ENCODE peak calls at places on chromosomes 1 and 21, in eight cellular contexts. M is psoas muscle, Q is heart right ventricle, R is body of pancreas, O is AG10803, X is esophagus squamous epithelium, B is adrenal gland, V is tibial artery. F is an unnamed sample.

GRCh38 chr1:159889821-159890252 is 10.1 kb downstream of the CFAP45 start:
- DNase-seq in M (no peak), Q (no peak), R (no peak), O (peak), X (no peak), B (peak), V (no peak), F (no peak)

GRCh38 chr1:228007054-228007800 is 429 bp downstream of the WNT3A start:
- DNase-seq in M (peak), Q (peak), R (no peak), O (no peak), X (no peak), B (peak), V (peak), F (peak)

GRCh38 chr1:11806307-11806936 is 431 bp downstream of the CLCN6 start:
- DNase-seq in M (no peak), Q (no peak), R (no peak), O (peak), X (no peak), B (peak), V (peak), F (no peak)

GRCh38 chr1:156901590-156901900 is 8.0 kb downstream of the PEAR1 start:
- DNase-seq in M (peak), Q (no peak), R (no peak), O (no peak), X (no peak), B (no peak), V (no peak), F (no peak)

GRCh38 chr1:243490748-243491686 is 235.2 kb downstream of the SDCCAG8 start:
- DNase-seq in M (no peak), Q (no peak), R (no peak), O (peak), X (no peak), B (no peak), V (no peak), F (no peak)

GRCh38 chr1:156385534-156386031 is 16.6 kb downstream of the RHBG start:
- DNase-seq in M (peak), Q (peak), R (peak), O (peak), X (no peak), B (peak), V (no peak), F (peak)

GRCh38 chr1:42847111-42847580 is 733 bp downstream of the ZNF691 start:
- DNase-seq in M (no peak), Q (no peak), R (no peak), O (no peak), X (no peak), B (no peak), V (no peak), F (no peak)

GRCh38 chr1:43233631-43234030 is 36.2 kb upstream of the TMEM125 start:
- DNase-seq in M (no peak), Q (no peak), R (no peak), O (no peak), X (no peak), B (no peak), V (peak), F (no peak)

GRCh38 chr1:233172201-233172600 is 123.3 kb downstream of the PCNX2 start:
- DNase-seq in M (no peak), Q (no peak), R (no peak), O (peak), X (no peak), B (no peak), V (no peak), F (no peak)

GRCh38 chr21:25561668-25562641 is 45.3 kb downstream of the MRPL39 start:
- DNase-seq in M (peak), Q (peak), R (peak), O (peak), X (no peak), B (peak), V (peak), F (peak)

GRCh38 chr1:12436345-12436658 is 181.7 kb downstream of the DHRS3 start:
- DNase-seq in M (no peak), Q (no peak), R (no peak), O (no peak), X (no peak), B (no peak), V (no peak), F (no peak)

GRCh38 chr1:92951141-92951582 is 10.1 kb downstream of the DIPK1A start:
- DNase-seq in M (no peak), Q (no peak), R (peak), O (peak), X (no peak), B (no peak), V (no peak), F (no peak)

GRCh38 chr1:32228771-32229170 is 6.6 kb downstream of the EIF3I start:
- DNase-seq in M (no peak), Q (no peak), R (no peak), O (no peak), X (no peak), B (no peak), V (no peak), F (no peak)

GRCh38 chr1:78401148-78401547 is 89.6 kb upstream of the PTGFR start:
- DNase-seq in M (no peak), Q (no peak), R (no peak), O (no peak), X (no peak), B (no peak), V (no peak), F (no peak)

GRCh38 chr1:61079898-61080336 is 2.4 kb upstream of the NFIA start:
- DNase-seq in M (peak), Q (peak), R (peak), O (peak), X (no peak), B (peak), V (peak), F (peak)

GRCh38 chr21:18387994-18388393 is 15.6 kb downstream of the TMPRSS15 start:
- DNase-seq in M (no peak), Q (no peak), R (no peak), O (no peak), X (no peak), B (no peak), V (no peak), F (no peak)
- TF ChIP-seq CTCF in M (no peak), Q (no peak), R (no peak), O (no peak), X (no peak), B (no peak), V (no peak), F (no peak)

GRCh38 chr1:204348722-204349121 is 11.0 kb downstream of the PLEKHA6 start:
- DNase-seq in M (peak), Q (peak), R (peak), O (peak), X (no peak), B (peak), V (peak), F (no peak)

GRCh38 chr1:204349602-204350001 is 10.1 kb downstream of the PLEKHA6 start:
- DNase-seq in M (no peak), Q (no peak), R (no peak), O (no peak), X (no peak), B (no peak), V (no peak), F (no peak)

GRCh38 chr1:204350265-204350664 is 9.5 kb downstream of the PLEKHA6 start:
- DNase-seq in M (no peak), Q (no peak), R (no peak), O (no peak), X (no peak), B (no peak), V (no peak), F (no peak)

GRCh38 chr1:204353213-204353910 is 6.4 kb downstream of the PLEKHA6 start:
- DNase-seq in M (no peak), Q (no peak), R (no peak), O (no peak), X (no peak), B (no peak), V (no peak), F (no peak)

DNA sequence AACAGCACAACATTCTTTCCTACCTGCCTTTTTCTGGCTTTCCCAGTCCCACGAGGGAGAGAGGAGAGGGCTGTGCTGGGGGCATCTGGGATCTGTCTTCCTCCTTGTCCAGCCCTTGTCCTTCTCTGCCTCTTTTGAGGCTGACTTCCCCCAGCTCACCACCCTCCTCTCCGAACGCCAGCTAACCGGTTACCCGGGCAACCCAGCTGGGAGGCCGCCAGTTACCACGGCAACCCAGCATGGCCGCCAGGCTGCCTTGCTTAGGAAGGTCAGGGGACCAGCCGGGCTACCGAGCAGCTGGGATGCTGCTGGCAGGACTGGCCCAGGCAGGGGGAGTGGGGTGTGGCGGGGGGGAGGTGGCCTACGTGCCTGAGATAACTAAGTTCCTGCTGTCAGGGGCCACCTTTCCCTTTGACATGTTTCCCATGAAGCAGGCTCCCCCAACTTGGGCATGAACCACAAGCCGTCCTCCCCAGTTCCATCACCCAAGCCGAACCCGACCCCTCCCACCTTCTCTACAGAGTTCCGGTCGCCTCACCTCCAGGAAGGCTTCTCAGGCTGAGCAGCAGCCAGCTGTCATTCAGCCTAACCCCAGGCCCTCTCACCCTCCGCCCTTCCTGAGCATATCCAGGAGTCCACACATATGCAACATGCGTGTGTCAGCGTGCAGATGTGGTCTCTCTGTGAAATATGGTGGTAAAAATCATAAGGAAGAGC is 8.7 kb downstream of the PLEKHA6 start:
- DNase-seq in M (peak), Q (peak), R (peak), O (peak), X (no peak), B (peak), V (peak), F (peak)
- H3K4me3 ChIP-seq in M (no peak), Q (no peak), R (no peak), O (peak), X (peak), B (no peak), V (peak), F (peak)

GRCh38 chr1:206741142-206741701 is 29.4 kb upstream of the IL19 start:
- DNase-seq in M (no peak), Q (no peak), R (no peak), O (no peak), X (no peak), B (no peak), V (no peak), F (no peak)

GRCh38 chr1:206739411-206740076 is 31.0 kb upstream of the IL19 start:
- DNase-seq in M (no peak), Q (no peak), R (no peak), O (no peak), X (no peak), B (no peak), V (no peak), F (no peak)

GRCh38 chr1:206736878-206737728 is 33.5 kb upstream of the IL19 start:
- DNase-seq in M (no peak), Q (no peak), R (no peak), O (no peak), X (no peak), B (no peak), V (no peak), F (no peak)

GRCh38 chr1:206737729-206738222 is 32.8 kb upstream of the IL19 start:
- DNase-seq in M (no peak), Q (no peak), R (no peak), O (no peak), X (no peak), B (no peak), V (no peak), F (no peak)

DNA sequence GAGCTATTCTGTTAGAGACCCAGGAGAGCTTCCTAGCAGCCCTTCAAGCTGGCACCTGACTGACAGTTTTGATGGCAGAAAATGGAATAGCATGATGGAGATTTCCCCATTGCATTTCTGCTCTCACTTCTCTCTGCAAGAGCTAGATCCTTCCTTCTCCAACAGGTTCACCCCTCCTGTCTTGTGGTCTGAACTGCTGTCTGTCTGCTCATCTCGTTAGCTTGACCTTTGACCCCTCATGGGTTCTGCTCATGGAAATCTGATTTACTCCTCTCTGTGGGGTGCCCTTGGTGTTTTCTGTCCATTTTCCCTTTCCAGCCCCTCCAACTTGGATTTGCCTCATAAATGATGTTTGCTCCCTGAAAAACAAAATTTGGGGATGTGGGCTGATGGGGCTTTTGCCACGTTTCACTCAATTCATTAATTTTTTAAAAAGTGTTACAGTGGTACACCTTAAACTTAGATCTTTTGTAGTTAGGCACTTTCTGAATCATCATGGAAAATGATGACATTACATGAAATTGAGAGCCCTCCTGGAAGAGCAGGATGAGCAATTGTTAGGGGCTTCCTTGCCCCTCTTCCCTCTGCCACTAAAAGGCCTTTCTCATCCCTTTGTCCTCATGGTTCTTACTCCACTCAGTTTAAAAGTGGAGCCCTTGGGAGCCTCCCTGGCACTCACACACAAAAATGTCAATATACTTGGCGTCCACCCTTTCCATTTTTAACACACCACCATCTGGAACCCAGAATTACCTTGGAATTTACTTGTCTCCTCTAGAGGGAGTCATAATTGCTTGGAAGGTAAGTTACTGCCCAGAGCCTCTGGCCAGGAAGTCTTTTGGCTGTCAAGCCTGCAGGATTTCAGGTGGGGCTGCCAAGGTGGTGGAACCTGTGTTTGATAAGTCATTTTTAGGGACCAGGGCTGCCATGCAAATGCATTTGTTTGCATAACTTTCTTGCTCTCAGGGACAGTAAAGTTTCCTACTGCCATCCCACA is 31.9 kb upstream of the IL19 start:
- DNase-seq in M (no peak), Q (no peak), R (peak), O (peak), X (no peak), B (no peak), V (no peak), F (no peak)
- TF ChIP-seq CTCF in M (no peak), Q (no peak), R (peak), O (peak), X (peak), B (no peak), V (no peak), F (no peak)

DNA sequence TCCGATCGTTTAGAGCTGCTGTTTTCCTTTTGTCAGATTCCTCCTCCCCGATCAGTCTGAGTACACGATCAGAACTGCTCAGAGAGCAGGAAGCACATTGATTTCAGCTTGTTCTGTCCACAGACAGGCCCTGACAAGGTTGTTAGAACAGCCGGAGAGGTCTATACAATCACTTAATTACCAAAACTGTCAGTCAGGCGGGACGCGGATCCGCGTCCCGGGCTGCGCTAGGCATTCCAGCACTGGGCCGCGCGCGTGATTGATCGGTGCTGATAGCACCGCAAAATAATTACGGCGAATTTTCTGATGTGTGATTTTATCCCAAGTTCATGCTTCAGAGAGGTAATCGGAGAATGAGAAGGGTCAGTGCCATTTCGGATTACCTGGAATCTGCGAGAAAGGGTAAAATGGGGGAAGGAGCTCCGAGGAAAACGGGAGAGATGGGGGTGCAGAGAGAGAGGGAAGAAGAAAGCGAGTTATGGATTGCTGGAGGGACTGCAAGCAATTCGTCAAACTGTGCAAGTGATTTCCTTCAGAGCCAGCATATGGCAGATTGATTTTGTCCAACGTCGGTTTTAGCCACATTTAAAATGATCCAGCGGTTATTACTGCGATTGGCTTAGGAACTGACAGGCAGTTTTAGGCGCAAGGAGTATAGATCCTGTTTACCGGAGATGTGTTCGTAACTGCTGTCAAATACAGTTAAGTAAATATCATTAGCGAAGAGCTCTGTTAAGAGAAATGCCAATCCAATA is 9.0 kb upstream of the BARHL2 start:
- DNase-seq in M (no peak), Q (no peak), R (no peak), O (no peak), X (no peak), B (no peak), V (no peak), F (no peak)
- H3K4me3 ChIP-seq in M (peak), Q (peak), R (peak), O (peak), X (peak), B (peak), V (no peak), F (peak)

GRCh38 chr1:208997726-208998312 is 585.7 kb upstream of the CAMK1G start:
- DNase-seq in M (no peak), Q (no peak), R (no peak), O (peak), X (no peak), B (no peak), V (no peak), F (no peak)
- TF ChIP-seq CTCF in M (no peak), Q (no peak), R (no peak), O (peak), X (no peak), B (no peak), V (no peak), F (no peak)

GRCh38 chr1:179888071-179888470 is 6.0 kb downstream of the TOR1AIP1 start:
- DNase-seq in M (no peak), Q (no peak), R (no peak), O (no peak), X (no peak), B (no peak), V (no peak), F (no peak)
- H3K4me3 ChIP-seq in M (no peak), Q (no peak), R (no peak), O (no peak), X (no peak), B (peak), V (no peak), F (no peak)

GRCh38 chr1:182391362-182392044 is at the start of gene GLUL:
- DNase-seq in M (peak), Q (peak), R (peak), O (peak), X (peak), B (peak), V (peak), F (peak)
- TF ChIP-seq CTCF in M (peak), Q (peak), R (no peak), O (no peak), X (peak), B (peak), V (no peak), F (no peak)

DNA sequence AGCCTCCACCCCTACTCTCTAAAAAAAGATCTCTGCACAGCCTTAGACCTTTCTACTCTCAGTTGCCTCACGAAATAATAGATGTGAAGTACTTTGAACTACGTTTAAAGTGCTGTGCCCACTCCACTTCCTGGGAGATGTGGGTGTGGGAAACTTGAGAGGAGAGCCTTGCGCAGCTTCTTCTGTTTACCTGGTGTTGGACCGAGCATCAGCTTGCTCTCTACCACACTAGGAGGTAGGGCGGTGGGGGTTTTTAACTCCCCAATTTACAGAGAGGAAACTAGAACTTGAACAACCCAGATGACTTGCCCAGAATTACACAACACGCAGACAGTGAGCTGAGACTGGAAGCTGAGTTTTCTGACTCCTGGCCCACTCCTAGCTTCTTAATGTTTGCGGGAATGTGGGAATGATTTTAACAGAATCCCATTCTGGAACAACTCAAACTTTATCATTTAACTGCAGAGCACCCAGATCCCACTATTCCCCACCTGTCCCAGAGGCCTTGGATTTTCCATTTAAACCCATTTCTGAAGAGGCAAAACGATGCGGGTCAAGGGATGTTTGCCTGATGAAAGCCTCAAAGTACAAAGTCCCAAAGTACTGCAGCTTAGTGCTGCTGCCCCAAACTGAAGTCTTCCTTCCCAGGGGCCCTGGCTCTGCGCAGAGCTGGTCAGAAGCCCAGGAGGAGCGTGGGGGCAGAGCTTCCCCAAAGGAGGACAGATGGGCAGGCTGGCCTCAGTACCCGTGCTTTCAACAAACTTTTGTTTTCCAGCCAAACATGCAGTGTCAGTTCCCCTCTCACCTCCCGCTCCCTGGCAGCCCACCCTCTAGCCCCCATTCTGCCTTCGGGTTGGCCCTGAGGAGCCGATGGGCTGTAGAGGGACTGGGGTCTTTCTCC is 19.0 kb downstream of the BTG2 start:
- DNase-seq in M (no peak), Q (no peak), R (no peak), O (peak), X (no peak), B (no peak), V (no peak), F (no peak)
- H3K4me3 ChIP-seq in M (no peak), Q (no peak), R (no peak), O (no peak), X (no peak), B (no peak), V (no peak), F (no peak)

GRCh38 chr21:41659791-41660560 is 106.9 kb downstream of the RIPK4 start:
- DNase-seq in M (peak), Q (no peak), R (no peak), O (peak), X (no peak), B (no peak), V (peak), F (no peak)
- TF ChIP-seq CTCF in M (no peak), Q (no peak), R (no peak), O (no peak), X (no peak), B (no peak), V (peak), F (no peak)